ENCODE peak calls at places on chromosomes 13 and 19, in six cellular contexts. One of them, this sample, is unnamed.

GRCh38 chr19:664913-665443 is 2.0 kb upstream of the RNF126 start:
- DNase-seq in stimulated activated CD4-positive, alpha-beta T cell treated with anti-CD3 and anti-CD28 coated beads, Interleukin-12 subunit alpha, Interleukin-12 subunit beta, amount 100 ng/mL, for 48 hours: peak; percentile 68
- DNase-seq in HepG2: peak; percentile 74
- DNase-seq in posterior cingulate gyrus: peak; percentile 96
- DNase-seq in GDM1: peak; percentile 63
- DNase-seq in fibroblast of the aortic adventitia: peak; percentile 75
- DNase-seq in this sample: peak; percentile 78

GRCh38 chr19:57675881-57676280 is 5.9 kb upstream of the ZNF551 start:
- DNase-seq in posterior cingulate gyrus: no peak
- DNase-seq in GDM1: no peak
- DNase-seq in HepG2: no peak
- DNase-seq in fibroblast of the aortic adventitia: peak; percentile 7
- DNase-seq in stimulated activated CD4-positive, alpha-beta T cell treated with anti-CD3 and anti-CD28 coated beads, Interleukin-12 subunit alpha, Interleukin-12 subunit beta, amount 100 ng/mL, for 48 hours: no peak
- DNase-seq in this sample: no peak

GRCh38 chr13:41696163-41697003 is 239.0 kb downstream of the RGCC start:
- DNase-seq in posterior cingulate gyrus: no peak
- DNase-seq in fibroblast of the aortic adventitia: peak; percentile 97
- DNase-seq in GDM1: no peak
- DNase-seq in HepG2: peak; percentile 2
- DNase-seq in stimulated activated CD4-positive, alpha-beta T cell treated with anti-CD3 and anti-CD28 coated beads, Interleukin-12 subunit alpha, Interleukin-12 subunit beta, amount 100 ng/mL, for 48 hours: no peak
- DNase-seq in this sample: no peak

GRCh38 chr19:33499671-33500506 is 21.7 kb downstream of the PEPD start:
- DNase-seq in fibroblast of the aortic adventitia: no peak
- DNase-seq in posterior cingulate gyrus: peak; percentile 59
- DNase-seq in GDM1: no peak
- DNase-seq in stimulated activated CD4-positive, alpha-beta T cell treated with anti-CD3 and anti-CD28 coated beads, Interleukin-12 subunit alpha, Interleukin-12 subunit beta, amount 100 ng/mL, for 48 hours: no peak
- DNase-seq in HepG2: no peak
- DNase-seq in this sample: no peak

GRCh38 chr19:1085676-1086442 is 9.3 kb downstream of the POLR2E start:
- DNase-seq in posterior cingulate gyrus: no peak
- DNase-seq in stimulated activated CD4-positive, alpha-beta T cell treated with anti-CD3 and anti-CD28 coated beads, Interleukin-12 subunit alpha, Interleukin-12 subunit beta, amount 100 ng/mL, for 48 hours: no peak
- DNase-seq in fibroblast of the aortic adventitia: no peak
- DNase-seq in GDM1: no peak
- DNase-seq in HepG2: no peak
- DNase-seq in this sample: no peak

GRCh38 chr13:32115069-32115468 is 83.5 kb downstream of the FRY start:
- DNase-seq in GDM1: peak; percentile 25
- DNase-seq in stimulated activated CD4-positive, alpha-beta T cell treated with anti-CD3 and anti-CD28 coated beads, Interleukin-12 subunit alpha, Interleukin-12 subunit beta, amount 100 ng/mL, for 48 hours: no peak
- DNase-seq in HepG2: no peak
- DNase-seq in posterior cingulate gyrus: no peak
- DNase-seq in fibroblast of the aortic adventitia: no peak
- DNase-seq in this sample: no peak

GRCh38 chr19:14030997-14031718 is 404 bp upstream of the IL27RA start:
- DNase-seq in HepG2: no peak
- DNase-seq in posterior cingulate gyrus: no peak
- DNase-seq in fibroblast of the aortic adventitia: no peak
- DNase-seq in GDM1: no peak
- DNase-seq in stimulated activated CD4-positive, alpha-beta T cell treated with anti-CD3 and anti-CD28 coated beads, Interleukin-12 subunit alpha, Interleukin-12 subunit beta, amount 100 ng/mL, for 48 hours: no peak
- DNase-seq in this sample: no peak

GRCh38 chr13:31908696-31909386 is 122.7 kb upstream of the FRY start:
- DNase-seq in GDM1: no peak
- DNase-seq in HepG2: no peak
- DNase-seq in posterior cingulate gyrus: no peak
- DNase-seq in stimulated activated CD4-positive, alpha-beta T cell treated with anti-CD3 and anti-CD28 coated beads, Interleukin-12 subunit alpha, Interleukin-12 subunit beta, amount 100 ng/mL, for 48 hours: no peak
- DNase-seq in fibroblast of the aortic adventitia: peak; percentile 12
- DNase-seq in this sample: no peak

GRCh38 chr19:460877-461609 is at the start of gene SHC2:
- DNase-seq in fibroblast of the aortic adventitia: no peak
- DNase-seq in posterior cingulate gyrus: no peak
- DNase-seq in stimulated activated CD4-positive, alpha-beta T cell treated with anti-CD3 and anti-CD28 coated beads, Interleukin-12 subunit alpha, Interleukin-12 subunit beta, amount 100 ng/mL, for 48 hours: no peak
- DNase-seq in GDM1: no peak
- DNase-seq in HepG2: no peak
- DNase-seq in this sample: no peak

GRCh38 chr13:30968734-30969335 is 36.4 kb downstream of the TEX26 start:
- DNase-seq in GDM1: no peak
- DNase-seq in stimulated activated CD4-positive, alpha-beta T cell treated with anti-CD3 and anti-CD28 coated beads, Interleukin-12 subunit alpha, Interleukin-12 subunit beta, amount 100 ng/mL, for 48 hours: no peak
- DNase-seq in HepG2: no peak
- DNase-seq in posterior cingulate gyrus: no peak
- DNase-seq in fibroblast of the aortic adventitia: peak; percentile 72
- DNase-seq in this sample: no peak

GRCh38 chr13:42577538-42577937 is 3.6 kb downstream of the TNFSF11 start:
- DNase-seq in GDM1: no peak
- DNase-seq in stimulated activated CD4-positive, alpha-beta T cell treated with anti-CD3 and anti-CD28 coated beads, Interleukin-12 subunit alpha, Interleukin-12 subunit beta, amount 100 ng/mL, for 48 hours: no peak
- DNase-seq in fibroblast of the aortic adventitia: no peak
- DNase-seq in posterior cingulate gyrus: no peak
- DNase-seq in HepG2: no peak
- DNase-seq in this sample: no peak

GRCh38 chr13:109868583-109869311 is 82.4 kb upstream of the IRS2 start:
- DNase-seq in fibroblast of the aortic adventitia: no peak
- DNase-seq in HepG2: no peak
- DNase-seq in posterior cingulate gyrus: no peak
- DNase-seq in GDM1: no peak
- DNase-seq in stimulated activated CD4-positive, alpha-beta T cell treated with anti-CD3 and anti-CD28 coated beads, Interleukin-12 subunit alpha, Interleukin-12 subunit beta, amount 100 ng/mL, for 48 hours: no peak
- DNase-seq in this sample: no peak

GRCh38 chr19:13164370-13165090 is 14.3 kb downstream of the IER2 start:
- DNase-seq in posterior cingulate gyrus: no peak
- DNase-seq in HepG2: peak; percentile 89
- DNase-seq in fibroblast of the aortic adventitia: peak; percentile 45
- DNase-seq in stimulated activated CD4-positive, alpha-beta T cell treated with anti-CD3 and anti-CD28 coated beads, Interleukin-12 subunit alpha, Interleukin-12 subunit beta, amount 100 ng/mL, for 48 hours: no peak
- DNase-seq in GDM1: peak; percentile 89
- DNase-seq in this sample: no peak

This sample was measured in T47D.